ENCODE peak calls at places on chromosomes 5 and 9, in nine cellular contexts. V is RWPE1, E is WTC11, K is HCT116, U is fibroblast of lung, R is A549, D is Caco-2, I is progenitor cell of endocrine pancreas, M is body of pancreas. Y is an unnamed sample.

GRCh38 chr5:155978805-155979204 is 348.2 kb upstream of the SGCD start:
- DNase-seq in V (no peak), E (no peak), K (no peak), U (no peak), R (no peak), D (no peak), I (no peak), M (no peak), Y (no peak)

GRCh38 chr5:66967102-66967501 is 229.5 kb downstream of the CD180 start:
- DNase-seq in V (no peak), E (no peak), K (no peak), U (peak; percentile 87), R (no peak), D (no peak), I (no peak), M (no peak), Y (no peak)

GRCh38 chr5:179409806-179410205 is 64.5 kb upstream of the ADAMTS2 start:
- DNase-seq in V (no peak), E (no peak), K (no peak), U (no peak), R (no peak), D (no peak), I (no peak), M (no peak), Y (no peak)

GRCh38 chr5:107389769-107390168 is 281.0 kb downstream of the EFNA5 start:
- DNase-seq in V (no peak), E (no peak), K (no peak), U (no peak), R (peak; percentile 36), D (no peak), I (no peak), M (no peak), Y (no peak)

GRCh38 chr9:11086561-11086960 is 473.8 kb upstream of the PTPRD start:
- DNase-seq in V (peak; percentile 3), E (no peak), K (no peak), U (peak; percentile 66), R (no peak), D (no peak), I (no peak), M (no peak), Y (no peak)

GRCh38 chr9:97695390-97695789 is 1.8 kb downstream of the XPA start:
- DNase-seq in V (no peak), E (no peak), K (no peak), U (no peak), R (no peak), D (no peak), I (no peak), M (no peak), Y (no peak)

GRCh38 chr5:1723957-1724821 is 75.4 kb downstream of the MRPL36 start:
- DNase-seq in V (no peak), E (no peak), K (no peak), U (no peak), R (no peak), D (peak; percentile 7), I (peak; percentile 8), M (no peak), Y (no peak)

GRCh38 chr5:25955337-25955736 is 1083.0 kb downstream of the CDH9 start:
- DNase-seq in V (no peak), E (no peak), K (no peak), U (no peak), R (no peak), D (no peak), I (no peak), M (no peak), Y (no peak)

DNA sequence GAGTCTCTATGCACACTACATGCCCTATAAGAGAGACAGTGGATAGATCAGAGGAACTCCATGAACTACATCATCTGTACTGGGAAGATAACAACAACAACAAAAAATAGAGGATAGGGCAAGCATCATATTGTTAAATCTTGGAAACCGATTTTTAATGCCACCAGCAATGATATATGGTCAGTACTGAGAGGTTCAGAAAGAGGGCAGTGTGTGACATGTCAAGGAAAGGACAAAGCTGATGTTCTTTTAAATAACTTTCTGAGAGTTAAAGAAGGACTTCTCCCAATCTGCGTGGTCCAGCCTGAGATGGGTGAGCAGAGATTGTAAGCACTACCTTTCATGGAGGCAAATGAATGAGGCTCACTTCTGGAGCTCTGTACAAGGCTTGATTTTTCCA is 62.0 kb upstream of the PHF24 start:
- DNase-seq in V (no peak), E (no peak), K (no peak), U (no peak), R (no peak), D (no peak), I (no peak), M (no peak), Y (no peak)
- TF ChIP-seq CTCF in V (no peak), E (no peak), K (peak; percentile 28), U (no peak), R (no peak), D (peak; percentile 14), I (no peak), M (no peak), Y (no peak)

GRCh38 chr9:21473236-21473635 is 8.9 kb downstream of the IFNE start:
- DNase-seq in V (no peak), E (no peak), K (no peak), U (no peak), R (no peak), D (no peak), I (no peak), M (no peak), Y (no peak)
- TF ChIP-seq CTCF in V (no peak), E (no peak), K (peak; percentile 34), U (no peak), R (peak; percentile 7), D (no peak), I (no peak), M (no peak), Y (no peak)

GRCh38 chr9:107049046-107049824 is 186.3 kb downstream of the ZNF462 start:
- DNase-seq in V (no peak), E (no peak), K (no peak), U (peak; percentile 27), R (no peak), D (no peak), I (no peak), M (no peak), Y (no peak)

GRCh38 chr9:107049825-107050184 is 186.8 kb downstream of the ZNF462 start:
- DNase-seq in V (no peak), E (peak; percentile 12), K (no peak), U (no peak), R (no peak), D (no peak), I (no peak), M (no peak), Y (no peak)

GRCh38 chr9:107046692-107047091 is 183.7 kb downstream of the ZNF462 start:
- DNase-seq in V (no peak), E (no peak), K (no peak), U (no peak), R (no peak), D (no peak), I (no peak), M (no peak), Y (no peak)

GRCh38 chr9:107043886-107044285 is 180.9 kb downstream of the ZNF462 start:
- DNase-seq in V (no peak), E (no peak), K (no peak), U (peak; percentile 18), R (no peak), D (peak; percentile 43), I (no peak), M (peak; percentile 7), Y (no peak)

DNA sequence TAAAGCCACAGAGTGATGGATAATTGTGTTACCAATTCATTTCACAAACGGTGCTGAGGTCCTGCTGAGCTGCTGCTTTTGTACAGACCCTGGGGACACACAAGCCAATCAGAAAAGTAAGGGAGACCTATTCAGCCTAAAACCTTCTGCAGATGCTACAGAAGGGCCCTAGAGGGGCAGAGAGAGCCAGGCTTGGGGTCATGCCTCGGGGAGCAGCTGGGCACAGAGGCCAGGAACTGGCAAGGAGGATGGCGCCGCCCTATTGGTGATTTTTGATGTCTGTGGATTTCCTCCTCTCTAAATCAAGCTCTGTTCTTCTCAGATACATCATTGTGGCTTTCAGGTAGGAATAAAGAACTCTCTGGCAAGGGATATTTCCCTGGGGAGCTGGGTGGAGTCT is 181.9 kb downstream of the ZNF462 start:
- DNase-seq in V (no peak), E (peak; percentile 38), K (no peak), U (no peak), R (no peak), D (no peak), I (no peak), M (peak; percentile 27), Y (no peak)
- TF ChIP-seq CTCF in V (no peak), E (no peak), K (peak; percentile 50), U (no peak), R (peak; percentile 16), D (no peak), I (no peak), M (no peak), Y (no peak)

DNA sequence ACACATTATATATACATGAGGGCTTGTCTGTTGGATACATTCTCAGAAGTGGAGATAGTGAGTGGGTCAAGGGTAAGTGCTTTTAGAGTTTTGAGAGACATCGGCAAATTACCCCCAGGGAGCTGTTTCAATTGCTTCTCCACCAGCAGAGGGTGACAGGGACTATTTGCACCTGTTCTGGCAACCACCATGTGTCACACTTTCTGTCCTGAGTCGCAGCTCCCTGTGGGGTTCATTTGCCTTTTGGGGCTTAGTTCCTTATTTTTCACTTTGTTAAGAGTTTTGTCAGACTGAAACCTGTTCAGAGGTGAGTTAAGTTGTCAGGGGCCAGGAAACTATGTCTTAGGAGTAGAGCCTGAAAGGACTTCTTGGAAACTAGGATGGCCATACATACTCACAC is 20.1 kb upstream of the SLC36A1 start:
- DNase-seq in V (no peak), E (no peak), K (no peak), U (no peak), R (no peak), D (no peak), I (no peak), M (no peak), Y (peak; percentile 22)
- TF ChIP-seq CTCF in V (no peak), E (no peak), K (no peak), U (no peak), R (no peak), D (peak; percentile 27), I (no peak), M (no peak), Y (no peak)

GRCh38 chr9:118689280-118689679 is 680.0 kb downstream of the BRINP1 start:
- DNase-seq in V (no peak), E (no peak), K (no peak), U (no peak), R (no peak), D (no peak), I (no peak), M (no peak), Y (no peak)
- TF ChIP-seq CTCF in V (no peak), E (no peak), K (no peak), U (no peak), R (no peak), D (no peak), I (no peak), M (no peak), Y (no peak)

Y was measured in activated B cell treated with CpG ODN at 0.5 μM for 24 hours.